ENCODE peak calls at places on chromosome 14, in seven cellular contexts. T, N, P, R, X, S and O are unnamed samples.

GRCh38 chr14:21723431-21724045 is 49.9 kb upstream of the OR4E1 start:
- DNase-seq in T (no peak), N (peak), P (no peak), R (no peak), X (no peak), S (no peak), O (peak)

GRCh38 chr14:75469606-75470237 is 41.9 kb downstream of the JDP2 start:
- DNase-seq in T (no peak), N (no peak), P (no peak), R (no peak), X (no peak), S (no peak), O (no peak)

GRCh38 chr14:100532154-100532915 is 54.9 kb downstream of the BEGAIN start:
- DNase-seq in T (no peak), N (no peak), P (peak), R (no peak), X (peak), S (no peak), O (peak)

GRCh38 chr14:91893659-91894058 is 26.3 kb upstream of the TC2N start:
- DNase-seq in T (no peak), N (peak), P (no peak), R (no peak), X (no peak), S (no peak), O (no peak)

GRCh38 chr14:63717704-63718103 is 10.2 kb downstream of the SGPP1 start:
- DNase-seq in T (no peak), N (no peak), P (no peak), R (no peak), X (no peak), S (peak), O (no peak)

GRCh38 chr14:75053396-75054289 is 2.4 kb upstream of the MLH3 start:
- DNase-seq in T (no peak), N (no peak), P (no peak), R (no peak), X (no peak), S (no peak), O (no peak)

GRCh38 chr14:34081576-34082136 is 130.8 kb upstream of the EGLN3 start:
- DNase-seq in T (no peak), N (no peak), P (no peak), R (no peak), X (no peak), S (peak), O (no peak)

GRCh38 chr14:93938766-93939303 is 11.7 kb downstream of the FAM181A start:
- DNase-seq in T (no peak), N (no peak), P (no peak), R (no peak), X (no peak), S (no peak), O (no peak)